ENCODE peak calls at places on chromosomes 11 and 22, in seven cellular contexts. L, D, N, Q, U, S and X are unnamed samples.

GRCh38 chr11:133064152-133064877 is 468.0 kb downstream of the OPCML start:
- DNase-seq in Q (peak), N (no peak), S (peak), D (peak), L (peak), U (peak), X (peak)

GRCh38 chr11:69825037-69825834 is 6.0 kb upstream of the FGF3 start:
- DNase-seq in N (no peak), L (no peak), S (no peak), D (no peak), U (no peak), Q (peak), X (no peak)

GRCh38 chr11:125036933-125037332 is 26.2 kb upstream of the SLC37A2 start:
- DNase-seq in S (no peak), U (no peak), D (no peak), Q (peak), N (peak), L (no peak), X (no peak)

GRCh38 chr22:50022171-50022819 is 9.7 kb upstream of the IL17REL start:
- DNase-seq in D (no peak), Q (no peak), S (no peak), U (no peak), N (no peak), L (no peak), X (no peak)

GRCh38 chr11:26696330-26696729 is 25.5 kb downstream of the SLC5A12 start:
- DNase-seq in U (no peak), D (no peak), L (peak), Q (no peak), S (no peak), N (peak), X (peak)

GRCh38 chr11:102592634-102593581 is 32.2 kb downstream of the MMP20 start:
- DNase-seq in U (no peak), L (peak), S (no peak), Q (peak), N (peak), D (peak), X (no peak)

GRCh38 chr11:34165786-34166557 is 60.5 kb downstream of the NAT10 start:
- DNase-seq in S (no peak), Q (no peak), U (no peak), D (no peak), L (no peak), N (peak), X (no peak)

GRCh38 chr11:116596346-116597260 is 176.2 kb downstream of the BUD13 start:
- DNase-seq in L (peak), D (no peak), S (no peak), Q (peak), N (no peak), U (no peak), X (peak)

GRCh38 chr11:103552086-103552485 is 442.9 kb downstream of the DYNC2H1 start:
- DNase-seq in L (no peak), U (no peak), D (no peak), N (no peak), S (no peak), Q (no peak), X (no peak)

GRCh38 chr22:43829448-43829821 is 17.3 kb upstream of the EFCAB6 start:
- DNase-seq in D (no peak), L (no peak), S (no peak), Q (no peak), N (no peak), U (no peak), X (no peak)

GRCh38 chr11:80960331-80961095 is 1519.7 kb upstream of the TENM4 start:
- DNase-seq in U (no peak), D (peak), L (no peak), S (no peak), Q (no peak), N (peak), X (no peak)

GRCh38 chr11:107592256-107592655 is 1.3 kb downstream of the ELMOD1 start:
- DNase-seq in N (no peak), S (no peak), U (no peak), L (no peak), Q (no peak), D (no peak), X (peak)